ENCODE peak calls at places on chromosome 22, in ten cellular contexts. B is T-cell; R is left ventricle myocardium inferior; V is anterior cingulate cortex; H is skeletal muscle cell; M is activated CD4-positive, alpha-beta T cell treated with anti-CD3 and anti-CD28 coated beads for 24 hours; Z is hypothalamus; G is hippocampal formation; C is naive B cell; Q is psoas muscle. E is an unnamed sample.

GRCh38 chr22:46970411-46971123 is 208.1 kb downstream of the TBC1D22A start:
- DNase-seq in B (no peak), R (no peak), V (no peak), H (no peak), M (no peak), Z (no peak), G (no peak), C (no peak), Q (no peak), E (no peak)

GRCh38 chr22:40276877-40277823 is 69.2 kb upstream of the ADSL start:
- DNase-seq in B (no peak), R (no peak), V (no peak), H (no peak), M (no peak), Z (no peak), G (no peak), C (no peak), Q (peak; percentile 32), E (no peak)

GRCh38 chr22:29705651-29706050 is 14.2 kb upstream of the CABP7 start:
- DNase-seq in B (no peak), R (no peak), V (no peak), H (no peak), M (no peak), Z (no peak), G (no peak), C (no peak), Q (no peak), E (no peak)

GRCh38 chr22:36884314-36885158 is 23.7 kb downstream of the NCF4 start:
- DNase-seq in B (no peak), R (no peak), V (no peak), H (no peak), M (no peak), Z (no peak), G (no peak), C (no peak), Q (no peak), E (no peak)

GRCh38 chr22:47575291-47575690 is 812.8 kb downstream of the TBC1D22A start:
- DNase-seq in B (no peak), R (no peak), V (no peak), H (no peak), M (no peak), Z (no peak), G (no peak), C (no peak), Q (no peak), E (no peak)

GRCh38 chr22:17198188-17199130 is 20.8 kb downstream of the ADA2 start:
- DNase-seq in B (no peak), R (peak; percentile 63), V (no peak), H (no peak), M (no peak), Z (peak; percentile 5), G (no peak), C (no peak), Q (peak; percentile 28), E (peak; percentile 17)

GRCh38 chr22:45507798-45508197 is 5.1 kb downstream of the FBLN1 start:
- DNase-seq in B (no peak), R (no peak), V (no peak), H (no peak), M (no peak), Z (no peak), G (no peak), C (no peak), Q (no peak), E (no peak)

GRCh38 chr22:29342577-29343312 is 27.2 kb upstream of the RASL10A start:
- DNase-seq in B (no peak), R (no peak), V (no peak), H (no peak), M (no peak), Z (no peak), G (no peak), C (no peak), Q (no peak), E (no peak)

GRCh38 chr22:30253205-30253852 is 6.8 kb upstream of the LIF start:
- DNase-seq in B (no peak), R (peak; percentile 78), V (peak; percentile 78), H (no peak), M (no peak), Z (peak; percentile 67), G (peak; percentile 72), C (no peak), Q (peak; percentile 62), E (no peak)

GRCh38 chr22:43888740-43889139 is 3.1 kb downstream of the PNPLA5 start:
- DNase-seq in B (no peak), R (no peak), V (no peak), H (no peak), M (no peak), Z (no peak), G (no peak), C (no peak), Q (no peak), E (no peak)

GRCh38 chr22:17739196-17739975 is 34.9 kb downstream of the BID start:
- DNase-seq in B (no peak), R (no peak), V (no peak), H (no peak), M (no peak), Z (no peak), G (no peak), C (no peak), Q (no peak), E (no peak)

GRCh38 chr22:19973551-19974183 is 32.0 kb upstream of the TXNRD2 start:
- DNase-seq in B (no peak), R (no peak), V (no peak), H (no peak), M (no peak), Z (no peak), G (no peak), C (no peak), Q (no peak), E (no peak)

GRCh38 chr22:39943366-39943765 is 16.8 kb upstream of the TMA7B start:
- DNase-seq in B (no peak), R (no peak), V (no peak), H (no peak), M (no peak), Z (no peak), G (no peak), C (no peak), Q (no peak), E (no peak)

GRCh38 chr22:20247010-20247505 is 21.1 kb downstream of the RTN4R start:
- DNase-seq in B (no peak), R (no peak), V (no peak), H (peak; percentile 32), M (no peak), Z (no peak), G (no peak), C (no peak), Q (peak; percentile 70), E (no peak)

GRCh38 chr22:43917523-43917922 is 6.1 kb upstream of the PNPLA3 start:
- DNase-seq in B (no peak), R (no peak), V (no peak), H (no peak), M (no peak), Z (no peak), G (no peak), C (no peak), Q (no peak), E (no peak)

GRCh38 chr22:40818747-40819662 is at the start of gene SLC25A17:
- DNase-seq in B (peak; percentile 86), R (peak; percentile 90), V (peak; percentile 86), H (peak; percentile 31), M (peak; percentile 78), Z (peak; percentile 89), G (peak; percentile 89), C (peak; percentile 79), Q (peak; percentile 89), E (peak; percentile 76)

GRCh38 chr22:21778705-21779363 is 43.2 kb upstream of the YPEL1 start:
- DNase-seq in B (no peak), R (no peak), V (no peak), H (no peak), M (no peak), Z (no peak), G (no peak), C (no peak), Q (no peak), E (no peak)

GRCh38 chr22:33969052-33969451 is 48.8 kb upstream of the LARGE1 start:
- DNase-seq in B (no peak), R (no peak), V (no peak), H (no peak), M (no peak), Z (no peak), G (no peak), C (no peak), Q (no peak), E (no peak)

GRCh38 chr22:17590586-17590985 is 27.3 kb downstream of the SLC25A18 start:
- DNase-seq in B (no peak), R (no peak), V (no peak), H (no peak), M (no peak), Z (no peak), G (no peak), C (no peak), Q (no peak), E (no peak)

GRCh38 chr22:24845036-24845918 is 39.3 kb downstream of the SGSM1 start:
- DNase-seq in B (no peak), R (no peak), V (no peak), H (no peak), M (no peak), Z (no peak), G (no peak), C (no peak), Q (peak; percentile 38), E (no peak)

GRCh38 chr22:48523761-48524160 is 1303.9 kb downstream of the BRD1 start:
- DNase-seq in B (no peak), R (no peak), V (no peak), H (no peak), M (no peak), Z (no peak), G (no peak), C (no peak), Q (no peak), E (no peak)

GRCh38 chr22:46081036-46081830 is 69.1 kb upstream of the PPARA start:
- DNase-seq in B (no peak), R (peak; percentile 17), V (peak; percentile 53), H (no peak), M (no peak), Z (peak; percentile 63), G (peak; percentile 64), C (no peak), Q (peak; percentile 32), E (no peak)